ENCODE peak calls at places on chromosomes 2 and 18, in four cellular contexts. K is HepG2, I is sigmoid colon, E is transverse colon. T is an unnamed sample.

GRCh38 chr2:159612255-159612901 is 4.0 kb downstream of the BAZ2B start:
- DNase-seq in K (no peak), I (no peak), E (no peak), T (no peak)

GRCh38 chr2:222825031-222825430 is 35.8 kb upstream of the ACSL3 start:
- DNase-seq in K (no peak), I (no peak), E (no peak), T (no peak)

GRCh38 chr2:63981702-63982103 is 37.5 kb downstream of the VPS54 start:
- DNase-seq in K (peak; percentile 73), I (no peak), E (no peak), T (no peak)

GRCh38 chr2:160315337-160315736 is 115.3 kb upstream of the ITGB6 start:
- DNase-seq in K (no peak), I (no peak), E (no peak), T (no peak)

GRCh38 chr2:6392354-6392753 is 473.4 kb downstream of the CMPK2 start:
- DNase-seq in K (no peak), I (no peak), E (no peak), T (no peak)

GRCh38 chr2:201900362-201900761 is 94.0 kb downstream of the CDK15 start:
- DNase-seq in K (no peak), I (no peak), E (no peak), T (no peak)

GRCh38 chr18:31219395-31219794 is 56.7 kb upstream of the DSC1 start:
- DNase-seq in K (no peak), I (no peak), E (no peak), T (no peak)

GRCh38 chr2:224885836-224886547 is 156.3 kb downstream of the DOCK10 start:
- DNase-seq in K (no peak), I (no peak), E (no peak), T (no peak)

GRCh38 chr18:33761363-33761762 is 183.3 kb downstream of the ASXL3 start:
- DNase-seq in K (no peak), I (no peak), E (no peak), T (peak; percentile 35)

GRCh38 chr18:50286391-50287027 is 983 bp downstream of the CXXC1 start:
- DNase-seq in K (no peak), I (peak; percentile 64), E (peak; percentile 64), T (no peak)

GRCh38 chr2:30204281-30204680 is 27.1 kb upstream of the LBH start:
- DNase-seq in K (no peak), I (peak; percentile 22), E (no peak), T (no peak)

GRCh38 chr2:221972813-221973478 is 325.9 kb downstream of the PAX3 start:
- DNase-seq in K (no peak), I (no peak), E (no peak), T (no peak)

GRCh38 chr2:62944362-62944761 is 106.3 kb upstream of the OTX1 start:
- DNase-seq in K (no peak), I (no peak), E (no peak), T (no peak)

GRCh38 chr2:213150315-213150951 is 979 bp downstream of the IKZF2 start:
- DNase-seq in K (no peak), I (no peak), E (peak; percentile 13), T (peak; percentile 36)

DNA sequence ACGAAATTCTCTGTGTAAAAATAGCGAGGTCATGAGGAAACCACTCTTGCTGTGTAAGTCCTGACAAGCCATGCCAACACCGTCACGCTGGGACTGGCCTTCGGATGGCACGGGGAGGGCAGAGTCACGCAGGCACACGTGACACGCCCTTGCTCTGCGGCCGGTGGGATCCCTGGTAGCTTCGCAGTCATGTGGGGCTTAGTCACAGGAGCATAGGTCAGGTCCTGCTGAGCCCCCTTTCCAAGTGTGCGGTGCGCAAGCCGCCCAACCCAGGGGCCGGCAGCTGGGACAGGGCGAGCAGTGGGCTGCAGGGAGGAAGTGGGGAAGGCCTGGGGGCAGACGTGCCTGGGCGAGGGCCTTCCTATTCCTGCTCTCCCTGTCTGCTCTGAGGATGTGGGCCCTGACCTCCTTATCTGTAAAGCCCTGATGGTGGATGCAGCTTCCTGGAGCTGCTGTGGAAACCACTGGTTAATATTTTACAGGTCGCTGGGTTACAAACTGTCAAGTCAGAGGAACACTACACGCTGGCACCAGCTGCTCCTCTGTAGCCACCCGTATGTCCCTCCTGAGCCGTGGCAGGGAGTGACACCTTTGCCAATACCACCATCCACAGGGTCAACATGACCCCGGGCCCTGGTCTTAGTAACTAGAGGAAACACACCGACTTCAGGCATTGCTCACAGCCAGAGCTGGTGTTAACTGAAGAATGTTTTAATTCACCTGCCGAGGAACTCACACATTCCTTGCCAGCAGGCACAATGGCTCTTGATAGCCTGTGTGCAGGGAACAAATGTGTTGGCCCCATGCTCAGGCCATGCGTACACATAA is 17.8 kb downstream of the MBP start:
- DNase-seq in K (peak; percentile 93), I (peak; percentile 91), E (peak; percentile 83), T (peak; percentile 56)
- H3K4me3 ChIP-seq in K (peak overlapping the region; percentile 49), I (no peak overlapping the region), E (no peak overlapping the region), T (no peak overlapping the region)

GRCh38 chr2:44055229-44055628 is 59.4 kb upstream of the LRPPRC start:
- DNase-seq in K (no peak), I (no peak), E (no peak), T (no peak)

GRCh38 chr2:44055664-44056063 is 59.9 kb upstream of the LRPPRC start:
- DNase-seq in K (no peak), I (no peak), E (no peak), T (no peak)

GRCh38 chr2:44053456-44053855 is 57.7 kb upstream of the LRPPRC start:
- DNase-seq in K (no peak), I (no peak), E (no peak), T (no peak)

GRCh38 chr2:44053052-44053451 is 57.3 kb upstream of the LRPPRC start:
- DNase-seq in K (no peak), I (no peak), E (no peak), T (no peak)

GRCh38 chr2:44051948-44052347 is 56.2 kb upstream of the LRPPRC start:
- DNase-seq in K (no peak), I (no peak), E (no peak), T (no peak)
- TF ChIP-seq EP300 in K (no peak), I (no peak), E (no peak), T (no peak)

GRCh38 chr2:170165129-170165528 is 12.8 kb upstream of the MYO3B start:
- DNase-seq in K (no peak), I (no peak), E (no peak), T (no peak)
- H3K4me1 ChIP-seq in K (no peaks in the 10 kb centered on the region), I (no peaks in the 10 kb centered on the region), E (no peaks in the 10 kb centered on the region), T (no peaks in the 10 kb centered on the region)

DNA sequence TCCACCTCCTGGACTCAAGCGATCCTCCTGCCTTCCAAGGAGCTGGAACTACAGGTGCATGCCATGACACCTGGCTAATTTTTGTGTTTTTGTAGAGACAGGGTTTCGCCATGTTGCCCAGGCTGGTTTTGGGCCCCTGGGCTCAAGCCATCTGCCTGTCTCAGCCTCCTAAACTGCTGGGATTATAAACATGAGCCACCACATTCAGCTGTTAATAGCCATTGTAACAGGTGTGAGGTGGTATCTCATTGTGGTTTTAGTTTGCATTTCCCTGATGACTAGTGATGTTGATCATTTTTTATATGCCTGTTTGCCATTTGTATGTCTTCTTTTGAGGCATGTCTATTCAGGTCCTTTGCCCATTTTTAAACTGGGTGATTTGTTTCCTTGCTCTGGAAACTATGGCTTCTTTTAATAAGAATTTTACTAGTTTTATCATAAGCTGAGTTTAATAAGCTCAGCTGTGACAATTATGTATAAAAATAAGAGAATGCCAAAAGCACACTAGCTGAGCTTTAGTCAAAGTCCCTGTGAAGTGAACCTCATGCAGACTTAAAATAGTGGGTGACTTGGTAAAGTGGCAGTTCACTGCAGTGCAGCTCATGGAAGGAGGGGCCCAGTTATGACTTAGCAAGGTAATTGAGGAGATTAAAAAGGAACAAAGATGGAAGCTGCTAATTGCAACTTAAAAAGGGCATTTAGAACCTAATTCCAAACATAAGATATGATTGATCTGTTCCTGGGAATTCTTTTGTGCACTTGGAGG is 465.0 kb downstream of the TGIF1 start:
- DNase-seq in K (no peak), I (no peak), E (no peak), T (no peak)
- H3K4me3 ChIP-seq in K (no peak overlapping the region), I (no peak overlapping the region), E (no peak overlapping the region), T (no peak overlapping the region)

GRCh38 chr2:217993055-217993645 is 9.6 kb downstream of the TNS1 start:
- DNase-seq in K (no peak), I (no peak), E (no peak), T (no peak)
- TF ChIP-seq EP300 in K (no peak), I (no peak), E (no peak), T (no peak)

GRCh38 chr18:79962311-79962710 is 2.1 kb upstream of the HSBP1L1 start:
- DNase-seq in K (no peak), I (peak; percentile 17), E (no peak), T (no peak)

GRCh38 chr18:79964330-79965118 is at the start of gene HSBP1L1:
- DNase-seq in K (peak; percentile 65), I (peak; percentile 73), E (peak; percentile 84), T (no peak)

GRCh38 chr18:79961527-79962291 is 2.7 kb upstream of the HSBP1L1 start:
- DNase-seq in K (peak; percentile 44), I (no peak), E (no peak), T (no peak)

GRCh38 chr18:79963658-79964329 is 649 bp upstream of the HSBP1L1 start:
- DNase-seq in K (no peak), I (no peak), E (no peak), T (no peak)

DNA sequence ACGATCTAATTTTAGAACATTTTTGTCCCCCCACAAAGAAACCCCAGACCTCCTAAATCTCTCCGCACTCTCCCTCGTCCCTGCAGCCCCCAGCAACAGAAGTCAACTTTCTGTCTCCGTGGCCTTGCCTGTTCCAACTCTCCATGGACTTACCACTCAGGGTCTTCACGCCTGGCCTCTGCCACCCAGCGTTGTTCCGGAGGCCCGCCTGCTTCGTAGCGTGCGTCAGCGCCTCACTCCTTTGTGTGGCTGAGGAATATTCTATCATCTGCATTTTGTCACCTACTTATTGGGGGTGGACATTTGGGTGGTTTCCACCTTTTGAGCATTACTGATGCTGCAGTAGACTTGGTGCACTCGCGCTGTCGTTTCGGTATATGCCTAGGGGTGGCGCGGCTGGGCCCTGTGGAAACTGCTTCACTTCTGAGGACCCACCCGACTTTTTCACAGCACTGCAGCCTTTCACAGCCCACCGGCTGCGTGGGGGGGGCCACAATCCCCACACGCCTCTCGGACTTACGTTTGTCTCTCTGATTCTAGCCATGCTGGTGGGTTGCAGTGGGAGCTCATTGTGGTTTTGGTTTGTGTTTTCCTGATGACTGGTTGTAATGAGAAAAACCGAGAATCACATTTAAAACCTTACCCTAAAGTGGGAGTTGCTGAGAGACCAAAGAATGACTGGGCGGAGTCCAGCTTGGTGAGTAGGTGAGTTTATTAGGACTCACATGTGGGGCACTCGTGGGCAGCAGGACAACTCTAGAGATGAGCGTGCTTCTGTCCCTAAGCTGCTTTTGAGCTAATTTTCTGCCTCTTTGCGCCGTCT is 1.4 kb upstream of the HSBP1L1 start:
- DNase-seq in K (no peak), I (peak; percentile 43), E (no peak), T (no peak)
- H3K4me1 ChIP-seq in K (peaks cover 66% of the 10 kb centered on the region), I (peaks cover 4% of the 10 kb centered on the region), E (peaks cover 45% of the 10 kb centered on the region), T (peaks cover 13% of the 10 kb centered on the region)

GRCh38 chr2:23498941-23499340 is 114.0 kb downstream of the KLHL29 start:
- DNase-seq in K (no peak), I (no peak), E (no peak), T (no peak)

GRCh38 chr2:23497063-23497462 is 112.1 kb downstream of the KLHL29 start:
- DNase-seq in K (no peak), I (no peak), E (no peak), T (peak; percentile 40)

GRCh38 chr2:23500836-23501235 is 115.9 kb downstream of the KLHL29 start:
- DNase-seq in K (no peak), I (no peak), E (no peak), T (no peak)

GRCh38 chr2:23497536-23497935 is 112.6 kb downstream of the KLHL29 start:
- DNase-seq in K (no peak), I (no peak), E (no peak), T (no peak)

GRCh38 chr2:23499419-23499818 is 114.4 kb downstream of the KLHL29 start:
- DNase-seq in K (no peak), I (no peak), E (no peak), T (peak; percentile 42)
- H3K4me3 ChIP-seq in K (no peak overlapping the region), I (no peak overlapping the region), E (no peak overlapping the region), T (no peak overlapping the region)

T was measured in tibial nerve.